ENCODE peak calls at places on chromosomes 3 and 15, in ten cellular contexts. M is CD4-positive, alpha-beta memory T cell; B is hepatocyte; V is tibial artery; D is CD8-positive, alpha-beta memory T cell; C is uterus; E is upper lobe of right lung; X is BE2C; N is H7; W is body of pancreas. L is an unnamed sample. For H3K27me3 and H3K36me3, the result is how much of the 10 kb centered on the place peaks cover.

GRCh38 chr15:72375846-72376581 is at the start of gene HEXA:
- DNase-seq in M (peak), B (peak), V (peak), D (peak), C (peak), E (peak), X (peak), N (peak), W (peak), L (peak)

GRCh38 chr3:100198579-100199269 is 62.1 kb upstream of the TBC1D23 start:
- DNase-seq in M (no peak), B (no peak), V (no peak), D (no peak), C (no peak), E (no peak), X (no peak), N (no peak), W (no peak), L (no peak)

GRCh38 chr3:58559586-58559985 is 17.6 kb downstream of the FAM107A start:
- DNase-seq in M (no peak), B (no peak), V (peak), D (no peak), C (no peak), E (no peak), X (no peak), N (no peak), W (no peak), L (no peak)

GRCh38 chr15:57591822-57592367 is at the start of gene MYZAP:
- DNase-seq in M (peak), B (peak), V (peak), D (no peak), C (peak), E (peak), X (peak), N (peak), W (peak), L (no peak)

GRCh38 chr3:126434264-126434590 is 39.5 kb downstream of the CFAP100 start:
- DNase-seq in M (no peak), B (no peak), V (no peak), D (no peak), C (no peak), E (no peak), X (no peak), N (no peak), W (no peak), L (no peak)

GRCh38 chr3:49703443-49703927 is 14.1 kb downstream of the RNF123 start:
- DNase-seq in M (peak), B (peak), V (no peak), D (peak), C (peak), E (no peak), X (peak), N (peak), W (peak), L (peak)

GRCh38 chr3:149603126-149604074 is 54.4 kb downstream of the WWTR1 start:
- DNase-seq in M (no peak), B (no peak), V (no peak), D (no peak), C (no peak), E (no peak), X (no peak), N (peak), W (no peak), L (no peak)

GRCh38 chr15:99103279-99103678 is 1.6 kb upstream of the SYNM start:
- DNase-seq in M (no peak), B (no peak), V (no peak), D (no peak), C (no peak), E (no peak), X (no peak), N (no peak), W (no peak), L (no peak)

GRCh38 chr3:159765860-159766294 is 222.8 kb upstream of the IL12A start:
- DNase-seq in M (no peak), B (no peak), V (peak), D (no peak), C (no peak), E (no peak), X (peak), N (no peak), W (no peak), L (no peak)

GRCh38 chr3:56547486-56547885 is 9.5 kb upstream of the CCDC66 start:
- DNase-seq in M (no peak), B (peak), V (no peak), D (no peak), C (no peak), E (no peak), X (no peak), N (no peak), W (no peak), L (no peak)

GRCh38 chr15:40844543-40844981 is 714 bp downstream of the SPINT1 start:
- DNase-seq in M (peak), B (peak), V (no peak), D (no peak), C (no peak), E (peak), X (no peak), N (no peak), W (peak), L (peak)

GRCh38 chr15:59867436-59867835 is 136.7 kb upstream of the FOXB1 start:
- DNase-seq in M (no peak), B (no peak), V (no peak), D (no peak), C (no peak), E (no peak), X (no peak), N (no peak), W (no peak), L (no peak)

GRCh38 chr3:71444861-71445259 is 138.7 kb downstream of the FOXP1 start:
- DNase-seq in M (no peak), B (no peak), V (no peak), D (no peak), C (no peak), E (no peak), X (no peak), N (no peak), W (no peak), L (peak)

GRCh38 chr3:43016513-43016865 is 37.4 kb downstream of the GASK1A start:
- DNase-seq in M (no peak), B (no peak), V (no peak), D (peak), C (no peak), E (no peak), X (no peak), N (no peak), W (no peak), L (no peak)

GRCh38 chr3:179336345-179336929 is 11.1 kb upstream of the MFN1 start:
- DNase-seq in M (no peak), B (no peak), V (no peak), D (no peak), C (no peak), E (no peak), X (no peak), N (no peak), W (no peak), L (no peak)

GRCh38 chr3:9697892-9698291 is 5.7 kb upstream of the CPNE9 start:
- DNase-seq in M (no peak), B (no peak), V (no peak), D (no peak), C (no peak), E (no peak), X (no peak), N (no peak), W (no peak), L (no peak)

GRCh38 chr3:791442-791841 is 301.4 kb upstream of the CNTN6 start:
- DNase-seq in M (no peak), B (no peak), V (no peak), D (no peak), C (no peak), E (no peak), X (no peak), N (no peak), W (no peak), L (no peak)

GRCh38 chr3:10137178-10137577 is 4.4 kb upstream of the VHL start:
- DNase-seq in M (no peak), B (no peak), V (no peak), D (no peak), C (no peak), E (no peak), X (no peak), N (no peak), W (no peak), L (no peak)

GRCh38 chr3:180523040-180523439 is 78.9 kb upstream of the TTC14 start:
- DNase-seq in M (no peak), B (no peak), V (no peak), D (no peak), C (no peak), E (no peak), X (no peak), N (no peak), W (peak), L (no peak)

GRCh38 chr3:45043715-45044299 is 17.7 kb downstream of the CLEC3B start:
- DNase-seq in M (no peak), B (peak), V (no peak), D (no peak), C (no peak), E (no peak), X (no peak), N (no peak), W (no peak), L (no peak)

GRCh38 chr15:56732135-56732880 is 1.0 kb downstream of the ZNF280D start:
- DNase-seq in M (no peak), B (no peak), V (no peak), D (no peak), C (no peak), E (no peak), X (peak), N (peak), W (peak), L (peak)

GRCh38 chr3:177824841-177825240 is 627.6 kb upstream of the TBL1XR1 start:
- DNase-seq in M (no peak), B (no peak), V (no peak), D (no peak), C (no peak), E (no peak), X (no peak), N (no peak), W (no peak), L (no peak)

GRCh38 chr3:139317660-139318430 is 26.0 kb upstream of the MRPS22 start:
- DNase-seq in M (no peak), B (peak), V (no peak), D (no peak), C (no peak), E (no peak), X (no peak), N (no peak), W (peak), L (no peak)

GRCh38 chr3:139318826-139319225 is 25.0 kb upstream of the MRPS22 start:
- DNase-seq in M (no peak), B (no peak), V (no peak), D (no peak), C (no peak), E (no peak), X (no peak), N (no peak), W (no peak), L (no peak)

GRCh38 chr3:139317215-139317614 is 26.6 kb upstream of the MRPS22 start:
- DNase-seq in M (no peak), B (no peak), V (no peak), D (no peak), C (no peak), E (no peak), X (no peak), N (no peak), W (no peak), L (no peak)

GRCh38 chr3:139319428-139320402 is 24.1 kb upstream of the MRPS22 start:
- DNase-seq in M (no peak), B (no peak), V (no peak), D (no peak), C (no peak), E (no peak), X (peak), N (peak), W (peak), L (no peak)

DNA sequence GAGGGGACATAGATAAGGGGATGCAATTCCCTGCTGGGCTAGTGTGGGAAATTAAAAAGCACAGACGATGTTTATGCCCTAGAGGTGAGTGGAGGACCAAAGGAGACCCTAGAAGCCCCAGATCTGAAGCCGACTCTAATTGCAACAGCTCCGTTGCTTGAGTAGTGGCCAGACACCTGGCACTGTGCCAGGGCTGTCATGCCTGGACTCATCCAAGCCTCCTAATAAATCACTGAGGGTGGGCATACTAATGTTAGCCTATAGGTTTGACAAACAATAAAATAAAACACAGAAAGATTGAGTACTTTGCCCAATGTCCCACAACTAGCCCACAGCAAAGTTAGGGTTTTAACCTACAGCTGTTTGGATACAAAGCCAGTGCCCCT is 25.4 kb upstream of the MRPS22 start:
- DNase-seq in M (no peak), B (no peak), V (no peak), D (no peak), C (no peak), E (no peak), X (peak), N (no peak), W (no peak), L (no peak)
- H3K27me3 ChIP-seq in M (under half), B (under half), V (under half), D (under half), C (under half), E (under half), X (under half), N (under half), W (under half), L (under half)

GRCh38 chr15:78599189-78599588 is 21.6 kb downstream of the CHRNA3 start:
- DNase-seq in M (no peak), B (no peak), V (no peak), D (no peak), C (no peak), E (no peak), X (no peak), N (no peak), W (no peak), L (no peak)
- H3K36me3 ChIP-seq in M (under half), B (under half), V (under half), D (under half), C (under half), E (under half), X (half or more), N (under half), W (under half), L (under half)

GRCh38 chr15:76341366-76342045 is 4.9 kb downstream of the ISL2 start:
- DNase-seq in M (peak), B (no peak), V (no peak), D (no peak), C (no peak), E (no peak), X (peak), N (peak), W (peak), L (no peak)
- H3K27me3 ChIP-seq in M (half or more), B (half or more), V (half or more), D (half or more), C (half or more), E (half or more), X (half or more), N (half or more), W (under half), L (under half)

DNA sequence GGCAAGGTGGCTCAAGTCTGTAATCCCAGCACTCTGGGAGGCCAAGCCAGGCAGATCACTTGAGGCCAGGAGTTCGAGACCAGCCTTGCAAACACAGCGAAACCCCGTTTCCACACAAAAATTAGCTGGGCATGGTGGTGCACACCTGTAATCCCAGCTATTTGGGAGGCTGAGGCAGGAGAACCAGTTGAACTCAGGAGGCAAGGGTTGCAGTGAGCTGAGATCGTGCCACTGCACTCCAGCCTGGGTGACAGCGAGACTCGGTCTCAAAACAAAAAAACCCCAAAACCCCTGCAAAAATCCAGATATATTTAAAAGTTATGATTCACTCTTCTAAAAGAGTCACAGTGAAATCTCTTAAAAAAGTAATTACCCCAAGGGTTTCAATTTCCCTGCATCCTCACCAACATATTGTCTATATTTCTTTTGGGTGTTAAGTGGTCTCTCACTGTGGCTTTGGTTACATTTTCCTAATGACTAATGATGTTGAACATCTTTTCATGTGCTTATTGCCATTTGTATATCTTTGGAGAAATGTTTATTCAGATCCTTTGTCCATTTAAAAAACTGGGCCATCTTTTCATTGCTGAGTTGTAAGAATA is 73.2 kb upstream of the UBP1 start:
- DNase-seq in M (no peak), B (no peak), V (no peak), D (no peak), C (no peak), E (no peak), X (no peak), N (no peak), W (no peak), L (no peak)
- H3K36me3 ChIP-seq in M (under half), B (under half), V (half or more), D (under half), C (under half), E (half or more), X (under half), N (under half), W (under half), L (under half)

L was measured in MM.1S.